ENCODE peak calls at places on chromosomes 13 and 19, in nine cellular contexts. One of them, this sample, is unnamed. For H3K4me1, the result is how much of the 10 kb centered on the place peaks cover.

GRCh38 chr13:114144606-114145244 is 12.3 kb upstream of the RASA3 start:
- DNase-seq in breast epithelium: peak
- DNase-seq in sigmoid colon: peak
- DNase-seq in transverse colon: peak
- DNase-seq in GM23338: no peak
- DNase-seq in spleen: no peak
- DNase-seq in upper lobe of left lung: no peak
- DNase-seq in endothelial cell of umbilical vein: no peak
- DNase-seq in HepG2: no peak
- DNase-seq in this sample: no peak

GRCh38 chr13:66506979-66507378 is 723.2 kb downstream of the PCDH9 start:
- DNase-seq in HepG2: no peak
- DNase-seq in upper lobe of left lung: no peak
- DNase-seq in spleen: no peak
- DNase-seq in endothelial cell of umbilical vein: no peak
- DNase-seq in transverse colon: no peak
- DNase-seq in breast epithelium: no peak
- DNase-seq in sigmoid colon: no peak
- DNase-seq in GM23338: no peak
- DNase-seq in this sample: no peak

GRCh38 chr13:66943530-66943929 is 286.6 kb downstream of the PCDH9 start:
- DNase-seq in endothelial cell of umbilical vein: no peak
- DNase-seq in spleen: no peak
- DNase-seq in sigmoid colon: no peak
- DNase-seq in upper lobe of left lung: no peak
- DNase-seq in GM23338: no peak
- DNase-seq in transverse colon: no peak
- DNase-seq in HepG2: no peak
- DNase-seq in breast epithelium: no peak
- DNase-seq in this sample: no peak

GRCh38 chr13:78816592-78816991 is 157.6 kb upstream of the OBI1 start:
- DNase-seq in endothelial cell of umbilical vein: no peak
- DNase-seq in spleen: no peak
- DNase-seq in HepG2: no peak
- DNase-seq in GM23338: peak
- DNase-seq in upper lobe of left lung: no peak
- DNase-seq in sigmoid colon: no peak
- DNase-seq in transverse colon: no peak
- DNase-seq in breast epithelium: no peak
- DNase-seq in this sample: no peak

GRCh38 chr13:76271728-76272232 is 614.4 kb downstream of the KCTD12 start:
- DNase-seq in transverse colon: no peak
- DNase-seq in endothelial cell of umbilical vein: no peak
- DNase-seq in GM23338: no peak
- DNase-seq in HepG2: no peak
- DNase-seq in upper lobe of left lung: no peak
- DNase-seq in breast epithelium: no peak
- DNase-seq in spleen: no peak
- DNase-seq in sigmoid colon: no peak
- DNase-seq in this sample: no peak

GRCh38 chr19:16373539-16373938 is 48.9 kb downstream of the KLF2 start:
- DNase-seq in HepG2: peak
- DNase-seq in breast epithelium: no peak
- DNase-seq in sigmoid colon: peak
- DNase-seq in endothelial cell of umbilical vein: peak
- DNase-seq in spleen: peak
- DNase-seq in upper lobe of left lung: no peak
- DNase-seq in GM23338: no peak
- DNase-seq in transverse colon: no peak
- DNase-seq in this sample: no peak

GRCh38 chr13:31538067-31539042 is 201.0 kb upstream of the RXFP2 start:
- DNase-seq in upper lobe of left lung: no peak
- DNase-seq in GM23338: peak
- DNase-seq in endothelial cell of umbilical vein: peak
- DNase-seq in spleen: no peak
- DNase-seq in breast epithelium: no peak
- DNase-seq in transverse colon: peak
- DNase-seq in sigmoid colon: no peak
- DNase-seq in HepG2: peak
- DNase-seq in this sample: no peak

GRCh38 chr13:100589178-100589725 is 663 bp upstream of the GGACT start:
- DNase-seq in HepG2: no peak
- DNase-seq in GM23338: no peak
- DNase-seq in upper lobe of left lung: no peak
- DNase-seq in sigmoid colon: no peak
- DNase-seq in transverse colon: no peak
- DNase-seq in spleen: no peak
- DNase-seq in breast epithelium: no peak
- DNase-seq in endothelial cell of umbilical vein: peak
- DNase-seq in this sample: no peak

GRCh38 chr13:27001705-27002104 is 169.9 kb downstream of the USP12 start:
- DNase-seq in spleen: no peak
- DNase-seq in endothelial cell of umbilical vein: no peak
- DNase-seq in upper lobe of left lung: no peak
- DNase-seq in HepG2: no peak
- DNase-seq in sigmoid colon: peak
- DNase-seq in breast epithelium: peak
- DNase-seq in transverse colon: peak
- DNase-seq in GM23338: no peak
- DNase-seq in this sample: no peak

GRCh38 chr19:30742539-30742938 is 370.4 kb downstream of the ZNF536 start:
- DNase-seq in endothelial cell of umbilical vein: no peak
- DNase-seq in breast epithelium: no peak
- DNase-seq in spleen: no peak
- DNase-seq in HepG2: no peak
- DNase-seq in upper lobe of left lung: no peak
- DNase-seq in sigmoid colon: no peak
- DNase-seq in transverse colon: no peak
- DNase-seq in GM23338: peak
- DNase-seq in this sample: no peak

GRCh38 chr19:43586346-43586745 is 9.6 kb downstream of the IRGQ start:
- DNase-seq in upper lobe of left lung: no peak
- DNase-seq in breast epithelium: no peak
- DNase-seq in transverse colon: no peak
- DNase-seq in HepG2: no peak
- DNase-seq in endothelial cell of umbilical vein: no peak
- DNase-seq in GM23338: no peak
- DNase-seq in sigmoid colon: no peak
- DNase-seq in spleen: no peak
- DNase-seq in this sample: no peak
- TF ChIP-seq POLR2AphosphoS5 in upper lobe of left lung: no peak
- TF ChIP-seq POLR2AphosphoS5 in breast epithelium: no peak
- TF ChIP-seq POLR2AphosphoS5 in transverse colon: no peak
- TF ChIP-seq POLR2AphosphoS5 in HepG2: no peak
- TF ChIP-seq POLR2AphosphoS5 in endothelial cell of umbilical vein: no peak
- TF ChIP-seq POLR2AphosphoS5 in GM23338: no peak
- TF ChIP-seq POLR2AphosphoS5 in sigmoid colon: no peak
- TF ChIP-seq POLR2AphosphoS5 in spleen: no peak
- TF ChIP-seq POLR2AphosphoS5 in this sample: no peak

GRCh38 chr19:48965806-48966540 is 864 bp downstream of the FTL start:
- DNase-seq in transverse colon: peak
- DNase-seq in upper lobe of left lung: peak
- DNase-seq in HepG2: peak
- DNase-seq in endothelial cell of umbilical vein: peak
- DNase-seq in breast epithelium: peak
- DNase-seq in GM23338: peak
- DNase-seq in spleen: peak
- DNase-seq in sigmoid colon: peak
- DNase-seq in this sample: peak

GRCh38 chr19:48968179-48968661 is 3.1 kb downstream of the FTL start:
- DNase-seq in spleen: no peak
- DNase-seq in upper lobe of left lung: no peak
- DNase-seq in HepG2: peak
- DNase-seq in endothelial cell of umbilical vein: no peak
- DNase-seq in sigmoid colon: no peak
- DNase-seq in breast epithelium: no peak
- DNase-seq in GM23338: no peak
- DNase-seq in transverse colon: no peak
- DNase-seq in this sample: no peak

GRCh38 chr19:48967346-48968178 is 2.5 kb downstream of the FTL start:
- DNase-seq in transverse colon: peak
- DNase-seq in HepG2: peak
- DNase-seq in spleen: peak
- DNase-seq in upper lobe of left lung: peak
- DNase-seq in GM23338: no peak
- DNase-seq in breast epithelium: no peak
- DNase-seq in endothelial cell of umbilical vein: no peak
- DNase-seq in sigmoid colon: peak
- DNase-seq in this sample: no peak

GRCh38 chr19:48965033-48965805 is at the start of gene FTL:
- DNase-seq in sigmoid colon: peak
- DNase-seq in upper lobe of left lung: peak
- DNase-seq in spleen: peak
- DNase-seq in GM23338: peak
- DNase-seq in endothelial cell of umbilical vein: peak
- DNase-seq in breast epithelium: peak
- DNase-seq in transverse colon: peak
- DNase-seq in HepG2: peak
- DNase-seq in this sample: peak

DNA sequence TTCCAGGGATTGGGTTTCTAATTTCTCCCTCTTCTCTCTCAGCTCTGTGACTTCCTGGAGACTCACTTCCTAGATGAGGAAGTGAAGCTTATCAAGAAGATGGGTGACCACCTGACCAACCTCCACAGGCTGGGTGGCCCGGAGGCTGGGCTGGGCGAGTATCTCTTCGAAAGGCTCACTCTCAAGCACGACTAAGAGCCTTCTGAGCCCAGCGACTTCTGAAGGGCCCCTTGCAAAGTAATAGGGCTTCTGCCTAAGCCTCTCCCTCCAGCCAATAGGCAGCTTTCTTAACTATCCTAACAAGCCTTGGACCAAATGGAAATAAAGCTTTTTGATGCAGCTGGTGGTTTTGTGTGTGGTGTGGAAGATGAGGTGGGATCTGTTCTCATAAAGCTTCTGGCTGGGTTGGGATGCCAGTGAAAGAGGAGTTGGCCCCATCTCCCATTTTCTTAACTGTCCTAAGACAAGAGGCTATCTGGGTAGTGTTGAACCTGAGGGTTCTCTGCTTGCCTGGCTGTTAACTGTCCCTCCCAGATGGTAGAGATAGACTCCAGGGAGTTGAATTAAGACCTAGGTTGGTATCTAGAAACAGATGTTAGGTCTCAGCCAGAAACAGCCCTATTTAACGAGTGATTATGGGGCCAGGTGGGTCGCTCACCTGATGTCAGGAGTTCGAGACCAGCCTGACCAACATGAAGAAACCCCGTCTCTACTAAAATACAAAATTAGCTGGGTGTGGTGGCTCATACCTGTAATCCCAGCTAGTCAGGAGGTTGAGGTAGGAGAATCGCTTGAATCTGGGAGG is 1.6 kb downstream of the FTL start:
- DNase-seq in transverse colon: no peak
- DNase-seq in HepG2: no peak
- DNase-seq in upper lobe of left lung: no peak
- DNase-seq in breast epithelium: no peak
- DNase-seq in spleen: peak
- DNase-seq in endothelial cell of umbilical vein: no peak
- DNase-seq in GM23338: no peak
- DNase-seq in sigmoid colon: no peak
- DNase-seq in this sample: no peak
- H3K4me1 ChIP-seq in transverse colon: under half
- H3K4me1 ChIP-seq in HepG2: under half
- H3K4me1 ChIP-seq in upper lobe of left lung: half or more
- H3K4me1 ChIP-seq in breast epithelium: under half
- H3K4me1 ChIP-seq in spleen: half or more
- H3K4me1 ChIP-seq in endothelial cell of umbilical vein: under half
- H3K4me1 ChIP-seq in GM23338: under half
- H3K4me1 ChIP-seq in sigmoid colon: half or more
- H3K4me1 ChIP-seq in this sample: under half

GRCh38 chr19:6730941-6731670 is 6.3 kb downstream of the GPR108 start:
- DNase-seq in upper lobe of left lung: no peak
- DNase-seq in spleen: no peak
- DNase-seq in endothelial cell of umbilical vein: no peak
- DNase-seq in sigmoid colon: peak
- DNase-seq in transverse colon: no peak
- DNase-seq in GM23338: no peak
- DNase-seq in HepG2: no peak
- DNase-seq in breast epithelium: no peak
- DNase-seq in this sample: no peak

GRCh38 chr19:6728346-6728745 is 7.9 kb upstream of the C3 start:
- DNase-seq in endothelial cell of umbilical vein: peak
- DNase-seq in GM23338: no peak
- DNase-seq in breast epithelium: no peak
- DNase-seq in transverse colon: no peak
- DNase-seq in spleen: peak
- DNase-seq in HepG2: no peak
- DNase-seq in upper lobe of left lung: peak
- DNase-seq in sigmoid colon: peak
- DNase-seq in this sample: no peak

GRCh38 chr19:6729573-6730152 is 7.7 kb downstream of the GPR108 start:
- DNase-seq in sigmoid colon: no peak
- DNase-seq in transverse colon: no peak
- DNase-seq in HepG2: no peak
- DNase-seq in endothelial cell of umbilical vein: no peak
- DNase-seq in breast epithelium: no peak
- DNase-seq in GM23338: no peak
- DNase-seq in upper lobe of left lung: no peak
- DNase-seq in spleen: no peak
- DNase-seq in this sample: no peak

GRCh38 chr19:6731822-6732221 is 5.6 kb downstream of the GPR108 start:
- DNase-seq in endothelial cell of umbilical vein: no peak
- DNase-seq in HepG2: no peak
- DNase-seq in upper lobe of left lung: no peak
- DNase-seq in breast epithelium: no peak
- DNase-seq in sigmoid colon: peak
- DNase-seq in spleen: no peak
- DNase-seq in GM23338: no peak
- DNase-seq in transverse colon: no peak
- DNase-seq in this sample: no peak

DNA sequence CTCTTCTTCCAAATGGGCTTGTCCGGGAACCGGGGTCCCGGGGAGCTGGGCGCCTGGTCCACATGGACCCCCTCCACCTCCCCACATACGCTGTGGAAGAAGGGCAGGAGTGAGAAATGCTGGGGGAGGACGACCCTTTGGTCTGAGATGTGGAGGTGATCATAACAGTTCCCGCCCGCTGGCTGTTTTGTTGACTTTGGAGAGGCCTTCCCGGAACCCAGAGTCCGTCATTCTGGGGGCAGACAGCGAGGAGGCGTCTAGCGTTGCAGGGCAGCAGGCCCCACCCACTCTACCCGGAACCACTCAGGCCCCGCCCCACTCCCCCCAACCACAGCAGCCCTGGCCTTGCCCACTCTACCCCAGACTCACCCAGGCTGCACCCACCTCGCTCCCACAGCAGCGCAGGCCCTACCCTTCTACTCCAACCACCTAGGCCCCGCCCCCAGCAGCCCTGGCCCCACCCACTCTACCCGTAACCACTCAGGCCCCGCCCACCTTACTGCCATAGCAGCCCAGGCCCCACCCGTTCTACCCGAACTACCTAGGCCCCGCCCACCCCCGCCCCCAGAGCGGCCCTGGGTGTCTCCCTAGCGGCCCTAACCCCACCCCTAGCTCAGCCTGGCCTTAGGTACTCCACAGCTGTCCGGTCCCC is 7.1 kb downstream of the GPR108 start:
- DNase-seq in GM23338: peak
- DNase-seq in HepG2: peak
- DNase-seq in sigmoid colon: peak
- DNase-seq in endothelial cell of umbilical vein: no peak
- DNase-seq in spleen: no peak
- DNase-seq in breast epithelium: no peak
- DNase-seq in upper lobe of left lung: peak
- DNase-seq in transverse colon: peak
- DNase-seq in this sample: peak
- H3K4me3 ChIP-seq in GM23338: peak
- H3K4me3 ChIP-seq in HepG2: peak
- H3K4me3 ChIP-seq in sigmoid colon: no peak
- H3K4me3 ChIP-seq in endothelial cell of umbilical vein: no peak
- H3K4me3 ChIP-seq in spleen: no peak
- H3K4me3 ChIP-seq in breast epithelium: no peak
- H3K4me3 ChIP-seq in upper lobe of left lung: peak
- H3K4me3 ChIP-seq in transverse colon: peak
- H3K4me3 ChIP-seq in this sample: peak

GRCh38 chr19:19033426-19034203 is at the start of the genes ARMC6 and SUGP2:
- DNase-seq in endothelial cell of umbilical vein: peak
- DNase-seq in spleen: peak
- DNase-seq in HepG2: peak
- DNase-seq in transverse colon: peak
- DNase-seq in breast epithelium: peak
- DNase-seq in sigmoid colon: peak
- DNase-seq in GM23338: peak
- DNase-seq in upper lobe of left lung: peak
- DNase-seq in this sample: peak
- TF ChIP-seq POLR2AphosphoS5 in endothelial cell of umbilical vein: peak
- TF ChIP-seq POLR2AphosphoS5 in spleen: peak
- TF ChIP-seq POLR2AphosphoS5 in HepG2: peak
- TF ChIP-seq POLR2AphosphoS5 in transverse colon: peak
- TF ChIP-seq POLR2AphosphoS5 in breast epithelium: peak
- TF ChIP-seq POLR2AphosphoS5 in sigmoid colon: peak
- TF ChIP-seq POLR2AphosphoS5 in GM23338: peak
- TF ChIP-seq POLR2AphosphoS5 in upper lobe of left lung: peak
- TF ChIP-seq POLR2AphosphoS5 in this sample: peak